ENCODE peak calls at places on chromosomes 12 and 14, in six cellular contexts. L, S, X, K, I and J are unnamed samples.

GRCh38 chr12:123250471-123251383 is 17.5 kb downstream of the MTRFR start:
- DNase-seq in X (peak), I (peak), K (no peak), S (no peak), L (no peak), J (peak)

GRCh38 chr14:93533864-93534263 is 103.1 kb downstream of the UNC79 start:
- DNase-seq in I (no peak), X (no peak), L (no peak), K (no peak), S (no peak), J (no peak)

GRCh38 chr12:58656254-58657009 is 263.9 kb downstream of the LRIG3 start:
- DNase-seq in L (no peak), S (no peak), X (no peak), K (no peak), I (no peak), J (no peak)

GRCh38 chr12:119216084-119216483 is 37.4 kb downstream of the HSPB8 start:
- DNase-seq in L (no peak), I (no peak), S (no peak), X (no peak), K (no peak), J (no peak)

GRCh38 chr14:78524766-78525165 is 354.6 kb downstream of the NRXN3 start:
- DNase-seq in K (no peak), I (no peak), S (no peak), L (no peak), X (no peak), J (no peak)

GRCh38 chr14:44027397-44027796 is 479.7 kb downstream of the FSCB start:
- DNase-seq in X (no peak), L (no peak), K (no peak), I (no peak), S (no peak), J (no peak)

GRCh38 chr14:102507891-102508312 is 1.7 kb downstream of the ANKRD9 start:
- DNase-seq in S (no peak), K (no peak), I (no peak), X (peak), L (no peak), J (no peak)

GRCh38 chr12:89075890-89076591 is 276.3 kb downstream of the DUSP6 start:
- DNase-seq in I (no peak), L (no peak), X (no peak), K (no peak), S (peak), J (no peak)

GRCh38 chr12:90816353-90817089 is 138.5 kb downstream of the CCER1 start:
- DNase-seq in L (no peak), S (peak), K (no peak), I (no peak), X (no peak), J (no peak)
- H3K27ac ChIP-seq in L (no peak), S (no peak), K (no peak), I (no peak), X (no peak), J (no peak)

GRCh38 chr12:27779837-27780611 is at the start of the genes KLHL42 and MANSC4:
- DNase-seq in S (peak), I (peak), X (peak), K (peak), L (peak), J (peak)

GRCh38 chr12:27779416-27779815 is 617 bp upstream of the KLHL42 start:
- DNase-seq in L (peak), K (peak), X (peak), S (peak), I (peak), J (peak)

GRCh38 chr12:27782481-27782880 is 2.4 kb upstream of the MANSC4 start:
- DNase-seq in S (peak), X (no peak), L (no peak), K (no peak), I (no peak), J (no peak)

GRCh38 chr12:27780612-27781408 is 774 bp upstream of the MANSC4 start:
- DNase-seq in I (peak), S (peak), K (peak), X (peak), L (peak), J (no peak)

GRCh38 chr12:27781680-27782079 is 1.6 kb upstream of the MANSC4 start:
- DNase-seq in X (no peak), S (no peak), L (no peak), I (no peak), K (no peak), J (no peak)
- H3K27ac ChIP-seq in X (no peak), S (peak), L (no peak), I (no peak), K (peak), J (no peak)

DNA sequence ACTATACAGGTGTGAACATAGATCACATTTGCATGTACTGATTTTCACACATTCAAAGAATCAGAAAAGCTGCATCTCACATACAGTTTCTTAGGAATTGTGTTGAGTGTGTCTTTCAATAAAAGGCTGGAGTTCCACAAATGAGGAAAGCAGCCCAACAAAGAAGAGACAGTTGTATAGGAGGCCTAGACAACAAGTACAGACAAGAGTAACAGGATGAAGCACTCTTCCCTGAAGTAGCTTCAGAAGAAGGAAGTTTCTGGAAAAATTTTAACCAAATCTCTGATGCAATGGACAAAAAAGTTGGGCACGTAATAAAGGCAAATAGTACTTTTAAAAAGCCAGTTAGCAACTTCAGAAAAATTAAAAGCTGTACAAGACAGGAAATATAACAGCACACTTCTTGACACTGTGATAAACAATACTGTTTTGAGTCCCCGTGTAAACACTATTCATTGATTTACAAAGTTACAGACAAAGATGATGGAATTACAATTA is 134.1 kb upstream of the PLEKHG7 start:
- DNase-seq in K (no peak), X (no peak), I (no peak), L (no peak), S (no peak), J (no peak)
- H3K27ac ChIP-seq in K (no peak), X (peak), I (no peak), L (no peak), S (no peak), J (no peak)

DNA sequence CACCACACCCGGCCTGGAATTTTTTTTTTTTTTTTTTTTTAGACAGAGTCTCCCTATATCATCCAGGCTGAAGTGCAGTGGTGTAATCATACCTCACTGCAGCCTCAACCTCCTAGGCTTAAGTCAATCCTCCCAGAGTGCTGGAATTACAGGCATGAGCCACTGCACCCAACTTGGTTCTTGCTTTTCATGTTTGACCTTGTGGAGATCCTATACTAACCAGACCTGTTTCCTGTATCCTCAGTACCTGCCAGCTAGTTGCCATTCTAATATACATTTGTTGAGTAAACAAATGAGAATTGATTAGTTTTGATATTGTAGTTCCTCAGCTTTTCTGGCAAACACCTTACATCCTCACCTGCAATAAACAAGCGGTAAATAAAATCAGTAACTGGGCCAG is 3.2 kb upstream of the VSIG10 start:
- DNase-seq in K (no peak), L (no peak), I (peak), X (no peak), S (no peak), J (no peak)
- H3K27ac ChIP-seq in K (no peak), L (no peak), I (no peak), X (no peak), S (no peak), J (no peak)

GRCh38 chr14:83870556-83870955 is 1659.4 kb upstream of the FLRT2 start:
- DNase-seq in K (no peak), S (no peak), X (no peak), L (no peak), I (no peak), J (no peak)
- H3K27ac ChIP-seq in K (no peak), S (no peak), X (no peak), L (no peak), I (no peak), J (no peak)